ENCODE peak calls at places on chromosomes 3 and 15, in ten cellular contexts. D, Y, R, M, W, H, E, C, F and X are unnamed samples.

GRCh38 chr3:136577791-136578190 is 174.4 kb downstream of the STAG1 start:
- DNase-seq in F (no peak), C (peak), R (no peak), Y (no peak), W (peak), M (no peak), D (no peak), E (no peak), H (no peak), X (no peak)

GRCh38 chr15:83582386-83582785 is 71.5 kb upstream of the ADAMTSL3 start:
- DNase-seq in E (no peak), C (no peak), R (no peak), Y (peak), F (no peak), H (peak), D (peak), W (no peak), M (no peak), X (no peak)

GRCh38 chr15:68819451-68820204 is 1.1 kb downstream of the ANP32A start:
- DNase-seq in D (peak), W (peak), H (peak), Y (peak), F (peak), C (peak), R (peak), M (peak), E (no peak), X (peak)

GRCh38 chr3:11136871-11137626 is 17.2 kb upstream of the HRH1 start:
- DNase-seq in C (no peak), E (peak), R (peak), D (peak), F (no peak), Y (peak), M (peak), W (peak), H (peak), X (no peak)

GRCh38 chr3:41653575-41654239 is 308.2 kb downstream of the ULK4 start:
- DNase-seq in Y (peak), M (no peak), D (peak), C (no peak), F (no peak), R (no peak), H (no peak), W (no peak), E (no peak), X (no peak)

GRCh38 chr3:23418026-23418425 is 214.9 kb downstream of the UBE2E2 start:
- DNase-seq in E (no peak), R (no peak), F (no peak), H (no peak), D (no peak), Y (no peak), W (no peak), M (no peak), C (no peak), X (no peak)

GRCh38 chr3:192869131-192870027 is 48.3 kb downstream of the MB21D2 start:
- DNase-seq in C (no peak), F (no peak), D (peak), R (peak), H (no peak), W (no peak), M (no peak), Y (peak), E (no peak), X (no peak)

GRCh38 chr3:173826901-173827609 is 429.5 kb downstream of the NLGN1 start:
- DNase-seq in M (no peak), C (no peak), H (peak), R (no peak), F (no peak), E (no peak), Y (peak), W (no peak), D (peak), X (no peak)

GRCh38 chr3:174363256-174363655 is 495.9 kb upstream of the NAALADL2 start:
- DNase-seq in D (no peak), E (no peak), M (no peak), C (no peak), F (no peak), W (no peak), R (no peak), Y (no peak), H (no peak), X (no peak)

GRCh38 chr3:52742418-52743041 is 28.2 kb downstream of the NEK4 start:
- DNase-seq in D (peak), R (peak), H (peak), E (peak), Y (peak), W (peak), C (peak), M (no peak), F (peak), X (no peak)

GRCh38 chr15:82530606-82531379 is 9.5 kb downstream of the RPS17 start:
- DNase-seq in R (peak), Y (peak), D (peak), C (peak), F (peak), E (peak), H (peak), W (peak), M (peak), X (peak)

GRCh38 chr15:31930967-31931366 is 99.3 kb upstream of the CHRNA7 start:
- DNase-seq in R (no peak), E (no peak), D (no peak), M (no peak), W (no peak), Y (no peak), H (no peak), F (no peak), C (no peak), X (no peak)

GRCh38 chr3:151439652-151440125 is 21.2 kb downstream of the IGSF10 start:
- DNase-seq in M (no peak), D (peak), H (peak), Y (peak), W (peak), E (peak), R (peak), C (peak), F (peak), X (peak)

GRCh38 chr3:24454393-24454792 is 40.3 kb downstream of the THRB start:
- DNase-seq in C (no peak), R (no peak), Y (no peak), E (no peak), H (no peak), W (no peak), D (no peak), F (no peak), M (no peak), X (no peak)

GRCh38 chr3:24450142-24450932 is 44.3 kb downstream of the THRB start:
- DNase-seq in D (no peak), Y (peak), F (no peak), C (no peak), W (no peak), E (no peak), H (no peak), M (no peak), R (peak), X (no peak)

GRCh38 chr3:24457719-24458118 is 36.9 kb downstream of the THRB start:
- DNase-seq in Y (no peak), C (no peak), W (no peak), E (no peak), D (no peak), R (peak), H (peak), M (no peak), F (no peak), X (no peak)

GRCh38 chr3:24451461-24452099 is 43.1 kb downstream of the THRB start:
- DNase-seq in R (peak), Y (peak), H (peak), M (no peak), W (no peak), C (no peak), D (no peak), F (no peak), E (no peak), X (no peak)

DNA sequence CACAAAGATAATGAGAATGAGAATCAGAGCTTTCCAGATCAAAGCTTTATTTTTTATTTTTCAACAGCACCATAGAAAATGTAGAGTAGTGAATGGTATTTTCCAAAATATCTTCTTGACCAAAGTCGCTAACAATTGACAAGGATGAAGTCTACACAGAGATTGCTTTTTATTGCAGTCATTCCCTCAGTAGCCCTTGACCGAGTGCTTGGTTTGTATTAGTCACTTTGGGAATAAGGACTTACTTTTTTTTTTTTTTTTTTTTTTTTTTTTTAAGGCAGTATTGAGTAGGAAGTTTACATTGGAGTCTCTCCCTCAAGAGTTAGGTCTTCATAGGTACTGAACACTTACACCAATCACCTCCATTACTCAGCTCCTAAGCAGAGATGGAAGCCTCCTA is 39.8 kb downstream of the THRB start:
- DNase-seq in M (no peak), Y (no peak), W (no peak), H (no peak), D (no peak), C (no peak), F (no peak), R (peak), E (no peak), X (no peak)
- H3K4me2 ChIP-seq in M (no peak), Y (no peak), W (no peak), H (no peak), D (no peak), C (no peak), F (no peak), R (no peak), E (no peak), X (no peak)

DNA sequence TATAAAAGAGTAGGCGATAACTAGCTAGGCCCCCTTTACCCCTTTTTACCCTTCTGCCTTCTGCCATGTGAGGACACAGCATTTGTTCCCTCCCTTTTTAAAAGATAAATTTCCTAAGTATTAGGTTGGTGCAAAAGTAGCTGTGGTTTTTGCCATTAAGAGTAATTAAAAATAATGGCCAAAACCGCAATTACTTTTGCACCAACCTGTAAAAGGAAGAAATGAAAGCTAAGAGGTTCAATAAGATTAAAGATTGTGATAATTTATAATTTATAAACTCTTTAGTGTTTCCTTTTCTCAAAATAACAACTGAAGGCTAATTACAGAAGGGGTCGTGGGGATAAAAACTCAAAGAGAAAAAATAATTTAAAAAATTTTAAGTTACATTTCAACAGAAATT is 283.5 kb upstream of the PDZRN3 start:
- DNase-seq in Y (no peak), F (no peak), M (no peak), E (no peak), R (no peak), H (no peak), C (no peak), W (no peak), D (no peak), X (no peak)
- H3K9ac ChIP-seq in Y (no peak), F (no peak), M (no peak), E (no peak), R (no peak), H (no peak), C (no peak), W (no peak), D (no peak), X (no peak)

DNA sequence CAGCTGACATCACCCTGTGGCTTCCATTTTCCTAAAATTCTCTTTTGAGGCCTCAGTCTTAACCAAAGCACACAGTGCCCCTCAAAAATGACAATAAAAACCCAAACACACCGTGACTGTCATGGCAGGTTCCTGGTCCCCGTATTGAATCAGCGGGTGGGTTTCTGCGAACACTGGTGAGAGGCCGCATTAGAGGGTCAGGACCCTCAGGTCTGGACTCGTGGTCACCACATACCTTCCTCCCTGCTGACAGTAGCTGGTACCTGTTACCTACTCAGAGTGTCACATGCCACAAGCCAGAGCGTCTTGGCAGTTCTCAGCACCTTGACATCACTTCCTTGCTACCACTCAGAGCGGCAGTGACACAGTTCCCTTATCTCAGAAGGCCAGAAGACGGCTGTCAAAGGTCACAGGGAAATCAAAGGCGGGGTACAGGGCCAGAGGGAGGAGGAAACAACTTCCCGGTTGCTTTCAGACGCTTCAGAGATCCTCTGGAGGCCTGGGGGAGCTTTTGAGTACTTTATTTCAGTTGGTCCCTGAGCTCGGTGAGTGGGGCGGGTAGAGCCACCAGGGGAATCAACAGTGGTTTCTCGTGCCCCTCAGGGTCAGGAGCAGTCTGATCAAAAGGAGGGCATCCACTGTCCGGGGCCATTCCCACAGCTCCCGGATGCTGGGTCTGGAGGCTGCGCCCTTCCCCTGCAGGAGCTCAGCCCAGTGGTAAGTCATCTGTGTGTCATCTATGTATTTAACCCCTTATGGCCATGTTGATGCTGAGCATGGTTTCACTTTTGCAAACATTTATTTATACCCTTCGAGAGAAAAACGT is at the start of the genes CCR5AS and CCRL2:
- DNase-seq in M (no peak), C (no peak), W (peak), D (peak), F (peak), Y (peak), E (no peak), H (no peak), R (peak), X (peak)
- H3K4me2 ChIP-seq in M (no peak), C (no peak), W (peak), D (peak), F (peak), Y (peak), E (peak), H (no peak), R (peak), X (no peak)

GRCh38 chr15:74808840-74809229 is 3.8 kb upstream of the LMAN1L start:
- DNase-seq in C (peak), E (no peak), H (no peak), W (no peak), Y (no peak), D (no peak), F (no peak), M (peak), R (no peak), X (no peak)
- H3K9ac ChIP-seq in C (no peak), E (no peak), H (no peak), W (no peak), Y (no peak), D (no peak), F (no peak), M (no peak), R (no peak), X (no peak)

GRCh38 chr15:100198442-100198841 is 143.3 kb downstream of the ADAMTS17 start:
- DNase-seq in E (no peak), Y (no peak), M (no peak), F (no peak), H (no peak), R (no peak), W (no peak), D (no peak), C (no peak), X (no peak)
- H3K4me2 ChIP-seq in E (no peak), Y (no peak), M (no peak), F (no peak), H (no peak), R (no peak), W (no peak), D (no peak), C (no peak), X (no peak)